ENCODE peak calls at places on chromosomes 4 and X, in seven cellular contexts. One of them, this sample, is unnamed.

GRCh38 chr4:89257376-89257775 is 50.2 kb downstream of the GPRIN3 start:
- DNase-seq in tibial nerve: no peak
- DNase-seq in spleen: no peak
- DNase-seq in upper lobe of left lung: no peak
- DNase-seq in CD8-positive, alpha-beta T cell: no peak
- DNase-seq in A549: no peak
- DNase-seq in mucosa of descending colon: no peak
- DNase-seq in this sample: no peak

GRCh38 chr4:2275546-2276251 is 13.8 kb upstream of the MXD4 start:
- DNase-seq in tibial nerve: no peak
- DNase-seq in spleen: peak
- DNase-seq in upper lobe of left lung: no peak
- DNase-seq in CD8-positive, alpha-beta T cell: no peak
- DNase-seq in A549: no peak
- DNase-seq in mucosa of descending colon: no peak
- DNase-seq in this sample: no peak

GRCh38 chr4:165208741-165209388 is 1.5 kb downstream of the KLHL2 start:
- DNase-seq in tibial nerve: no peak
- DNase-seq in spleen: no peak
- DNase-seq in upper lobe of left lung: no peak
- DNase-seq in CD8-positive, alpha-beta T cell: no peak
- DNase-seq in A549: no peak
- DNase-seq in mucosa of descending colon: no peak
- DNase-seq in this sample: no peak

GRCh38 chr4:42280327-42281095 is 116.8 kb upstream of the SHISA3 start:
- DNase-seq in tibial nerve: no peak
- DNase-seq in spleen: no peak
- DNase-seq in upper lobe of left lung: no peak
- DNase-seq in CD8-positive, alpha-beta T cell: no peak
- DNase-seq in A549: peak
- DNase-seq in mucosa of descending colon: peak
- DNase-seq in this sample: no peak

GRCh38 chr4:151600432-151600831 is 160.4 kb downstream of the GATB start:
- DNase-seq in tibial nerve: no peak
- DNase-seq in spleen: no peak
- DNase-seq in upper lobe of left lung: no peak
- DNase-seq in CD8-positive, alpha-beta T cell: no peak
- DNase-seq in A549: no peak
- DNase-seq in mucosa of descending colon: no peak
- DNase-seq in this sample: no peak

GRCh38 chrX:619812-620493 is 10.6 kb upstream of the SHOX start:
- DNase-seq in tibial nerve: no peak
- DNase-seq in spleen: no peak
- DNase-seq in upper lobe of left lung: no peak
- DNase-seq in CD8-positive, alpha-beta T cell: peak
- DNase-seq in A549: no peak
- DNase-seq in mucosa of descending colon: no peak
- DNase-seq in this sample: no peak

GRCh38 chr4:104490770-104491395 is 3.8 kb downstream of the CXXC4 start:
- DNase-seq in tibial nerve: peak
- DNase-seq in spleen: peak
- DNase-seq in upper lobe of left lung: peak
- DNase-seq in CD8-positive, alpha-beta T cell: peak
- DNase-seq in A549: peak
- DNase-seq in mucosa of descending colon: peak
- DNase-seq in this sample: no peak

GRCh38 chr4:164871673-164872072 is 5.3 kb upstream of the APELA start:
- DNase-seq in tibial nerve: no peak
- DNase-seq in spleen: no peak
- DNase-seq in upper lobe of left lung: no peak
- DNase-seq in CD8-positive, alpha-beta T cell: no peak
- DNase-seq in A549: no peak
- DNase-seq in mucosa of descending colon: no peak
- DNase-seq in this sample: no peak

GRCh38 chr4:91222019-91222418 is 1081.7 kb upstream of the GRID2 start:
- DNase-seq in tibial nerve: no peak
- DNase-seq in spleen: no peak
- DNase-seq in upper lobe of left lung: no peak
- DNase-seq in CD8-positive, alpha-beta T cell: no peak
- DNase-seq in A549: no peak
- DNase-seq in mucosa of descending colon: no peak
- DNase-seq in this sample: no peak

GRCh38 chrX:20029728-20030127 is 38.9 kb upstream of the BCLAF3 start:
- DNase-seq in tibial nerve: no peak
- DNase-seq in spleen: no peak
- DNase-seq in upper lobe of left lung: no peak
- DNase-seq in CD8-positive, alpha-beta T cell: no peak
- DNase-seq in A549: peak
- DNase-seq in mucosa of descending colon: peak
- DNase-seq in this sample: peak

GRCh38 chr4:85825937-85826678 is 351.2 kb downstream of the ARHGAP24 start:
- DNase-seq in tibial nerve: no peak
- DNase-seq in spleen: no peak
- DNase-seq in upper lobe of left lung: peak
- DNase-seq in CD8-positive, alpha-beta T cell: no peak
- DNase-seq in A549: peak
- DNase-seq in mucosa of descending colon: peak
- DNase-seq in this sample: peak

GRCh38 chr4:106365613-106366012 is 3.0 kb downstream of the GIMD1 start:
- DNase-seq in tibial nerve: no peak
- DNase-seq in spleen: no peak
- DNase-seq in upper lobe of left lung: no peak
- DNase-seq in CD8-positive, alpha-beta T cell: no peak
- DNase-seq in A549: peak
- DNase-seq in mucosa of descending colon: no peak
- DNase-seq in this sample: peak

GRCh38 chr4:145808021-145808650 is 128.2 kb downstream of the C4orf51 start:
- DNase-seq in tibial nerve: no peak
- DNase-seq in spleen: no peak
- DNase-seq in upper lobe of left lung: no peak
- DNase-seq in CD8-positive, alpha-beta T cell: no peak
- DNase-seq in A549: peak
- DNase-seq in mucosa of descending colon: no peak
- DNase-seq in this sample: peak

GRCh38 chr4:10589808-10590207 is 94.8 kb downstream of the CLNK start:
- DNase-seq in tibial nerve: no peak
- DNase-seq in spleen: no peak
- DNase-seq in upper lobe of left lung: no peak
- DNase-seq in CD8-positive, alpha-beta T cell: no peak
- DNase-seq in A549: no peak
- DNase-seq in mucosa of descending colon: no peak
- DNase-seq in this sample: no peak

GRCh38 chr4:121208571-121208970 is 44.5 kb upstream of the TNIP3 start:
- DNase-seq in tibial nerve: no peak
- DNase-seq in spleen: no peak
- DNase-seq in upper lobe of left lung: no peak
- DNase-seq in CD8-positive, alpha-beta T cell: no peak
- DNase-seq in A549: no peak
- DNase-seq in mucosa of descending colon: no peak
- DNase-seq in this sample: no peak

GRCh38 chrX:20739038-20739745 is 472.5 kb upstream of the RPS6KA3 start:
- DNase-seq in tibial nerve: no peak
- DNase-seq in spleen: no peak
- DNase-seq in upper lobe of left lung: no peak
- DNase-seq in CD8-positive, alpha-beta T cell: no peak
- DNase-seq in A549: no peak
- DNase-seq in mucosa of descending colon: no peak
- DNase-seq in this sample: no peak

GRCh38 chr4:52998413-52998812 is 136.3 kb downstream of the RASL11B start:
- DNase-seq in tibial nerve: no peak
- DNase-seq in spleen: no peak
- DNase-seq in upper lobe of left lung: no peak
- DNase-seq in CD8-positive, alpha-beta T cell: no peak
- DNase-seq in A549: no peak
- DNase-seq in mucosa of descending colon: no peak
- DNase-seq in this sample: no peak

GRCh38 chr4:107862658-107863057 is 37.9 kb downstream of the SGMS2 start:
- DNase-seq in tibial nerve: no peak
- DNase-seq in spleen: no peak
- DNase-seq in upper lobe of left lung: peak
- DNase-seq in CD8-positive, alpha-beta T cell: no peak
- DNase-seq in A549: peak
- DNase-seq in mucosa of descending colon: peak
- DNase-seq in this sample: peak

GRCh38 chrX:68832516-68833447 is 4.0 kb downstream of the EFNB1 start:
- DNase-seq in tibial nerve: no peak
- DNase-seq in spleen: no peak
- DNase-seq in upper lobe of left lung: peak
- DNase-seq in CD8-positive, alpha-beta T cell: peak
- DNase-seq in A549: no peak
- DNase-seq in mucosa of descending colon: peak
- DNase-seq in this sample: no peak

GRCh38 chr4:185470503-185471195 is 884 bp downstream of the CCDC110 start:
- DNase-seq in tibial nerve: peak
- DNase-seq in spleen: peak
- DNase-seq in upper lobe of left lung: peak
- DNase-seq in CD8-positive, alpha-beta T cell: no peak
- DNase-seq in A549: peak
- DNase-seq in mucosa of descending colon: peak
- DNase-seq in this sample: no peak

GRCh38 chrX:30065226-30065625 is 150.1 kb upstream of the MAGEB2 start:
- DNase-seq in tibial nerve: no peak
- DNase-seq in spleen: no peak
- DNase-seq in upper lobe of left lung: no peak
- DNase-seq in CD8-positive, alpha-beta T cell: no peak
- DNase-seq in A549: no peak
- DNase-seq in mucosa of descending colon: no peak
- DNase-seq in this sample: no peak

DNA sequence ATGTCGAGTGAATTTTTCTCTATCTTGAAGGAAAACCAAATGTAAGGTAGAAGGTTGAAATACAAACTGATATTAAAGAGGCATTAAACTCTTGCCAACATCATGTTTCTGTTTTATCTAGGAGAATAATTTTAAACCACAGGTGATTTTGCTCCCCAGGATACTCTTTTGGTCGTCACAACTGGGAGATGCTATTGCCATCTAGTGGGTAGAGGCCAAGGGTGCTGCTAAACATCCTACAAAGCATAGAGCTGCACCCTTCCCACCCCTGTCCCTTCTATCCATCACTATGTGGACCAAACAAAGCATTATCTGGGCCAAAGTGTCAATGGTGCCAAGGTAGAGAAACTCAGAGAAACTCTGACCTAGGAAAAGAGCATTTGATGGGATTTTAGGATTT is 154.6 kb upstream of the MAGEB2 start:
- DNase-seq in tibial nerve: no peak
- DNase-seq in spleen: no peak
- DNase-seq in upper lobe of left lung: no peak
- DNase-seq in CD8-positive, alpha-beta T cell: no peak
- DNase-seq in A549: peak
- DNase-seq in mucosa of descending colon: no peak
- DNase-seq in this sample: no peak
- TF ChIP-seq CTCF in tibial nerve: no peak
- TF ChIP-seq CTCF in spleen: no peak
- TF ChIP-seq CTCF in upper lobe of left lung: no peak
- TF ChIP-seq CTCF in CD8-positive, alpha-beta T cell: no peak
- TF ChIP-seq CTCF in A549: peak
- TF ChIP-seq CTCF in mucosa of descending colon: no peak
- TF ChIP-seq CTCF in this sample: peak

DNA sequence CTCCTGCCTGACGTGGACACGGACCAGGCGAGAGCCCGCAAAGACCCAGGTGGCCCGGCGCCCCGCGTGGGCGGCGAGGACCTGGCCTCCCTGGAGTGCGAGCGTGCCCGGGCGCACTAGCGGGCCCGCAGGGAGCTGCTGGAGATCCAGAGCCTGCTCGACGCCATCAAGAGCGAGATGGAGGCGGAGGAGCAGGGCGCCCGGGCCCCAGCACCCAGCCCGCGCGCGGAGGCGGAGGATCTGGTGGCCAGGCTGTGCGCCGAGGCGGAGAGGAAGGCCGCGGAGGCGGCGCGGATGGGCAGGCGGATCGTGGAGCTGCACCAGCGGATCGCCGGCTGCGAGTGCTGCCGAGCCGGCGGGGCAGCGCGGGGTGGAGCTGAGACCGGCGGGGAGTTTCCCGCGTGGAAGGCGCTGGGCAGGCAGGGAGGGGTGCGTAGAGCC is 18.2 kb downstream of the MRFAP1 start:
- DNase-seq in tibial nerve: no peak
- DNase-seq in spleen: peak
- DNase-seq in upper lobe of left lung: no peak
- DNase-seq in CD8-positive, alpha-beta T cell: peak
- DNase-seq in A549: no peak
- DNase-seq in mucosa of descending colon: no peak
- DNase-seq in this sample: no peak
- H3K4me3 ChIP-seq in tibial nerve: peak
- H3K4me3 ChIP-seq in spleen: peak
- H3K4me3 ChIP-seq in upper lobe of left lung: peak
- H3K4me3 ChIP-seq in CD8-positive, alpha-beta T cell: peak
- H3K4me3 ChIP-seq in A549: no peak
- H3K4me3 ChIP-seq in mucosa of descending colon: no peak
- H3K4me3 ChIP-seq in this sample: peak

DNA sequence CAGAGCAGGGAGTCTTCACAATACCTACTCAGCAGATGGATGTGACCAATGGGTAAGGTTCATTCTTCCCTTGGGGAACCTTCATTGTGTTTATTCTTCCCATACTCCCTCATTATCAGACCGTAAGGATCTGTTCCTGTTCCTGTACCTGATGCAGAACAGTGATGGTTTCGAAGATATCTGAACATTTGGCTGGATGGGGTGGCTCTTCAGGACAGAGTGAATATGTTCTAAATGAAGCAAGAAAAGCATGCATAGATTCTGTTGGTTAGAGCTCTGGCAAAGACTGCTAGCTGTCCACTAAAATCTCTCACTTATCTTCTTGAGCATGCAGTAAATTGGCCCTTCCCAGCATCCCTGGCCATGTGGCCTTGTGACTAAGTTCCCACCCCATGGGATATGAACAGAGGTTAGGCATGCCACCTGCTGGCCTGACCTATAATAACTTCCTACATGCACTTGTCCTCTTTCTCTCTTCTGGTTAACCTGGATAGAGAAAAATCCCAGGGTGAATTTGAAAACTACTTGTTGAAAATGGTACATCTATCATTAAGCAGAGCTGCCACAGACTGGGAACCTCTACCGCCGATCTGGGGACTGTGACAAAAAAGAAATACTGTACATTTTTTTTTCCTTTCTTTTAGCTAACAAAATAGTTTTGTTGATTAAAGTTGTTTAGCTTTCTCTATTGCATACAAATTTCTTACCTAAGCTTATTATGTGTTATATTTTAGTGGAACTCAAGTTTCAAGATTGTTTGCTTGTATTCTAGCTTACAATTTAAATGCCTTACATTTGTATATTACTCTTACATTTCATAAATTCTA is 60.0 kb upstream of the BANK1 start:
- DNase-seq in tibial nerve: peak
- DNase-seq in spleen: peak
- DNase-seq in upper lobe of left lung: peak
- DNase-seq in CD8-positive, alpha-beta T cell: peak
- DNase-seq in A549: peak
- DNase-seq in mucosa of descending colon: peak
- DNase-seq in this sample: peak
- TF ChIP-seq CTCF in tibial nerve: peak
- TF ChIP-seq CTCF in spleen: peak
- TF ChIP-seq CTCF in upper lobe of left lung: peak
- TF ChIP-seq CTCF in CD8-positive, alpha-beta T cell: peak
- TF ChIP-seq CTCF in A549: peak
- TF ChIP-seq CTCF in mucosa of descending colon: peak
- TF ChIP-seq CTCF in this sample: peak

DNA sequence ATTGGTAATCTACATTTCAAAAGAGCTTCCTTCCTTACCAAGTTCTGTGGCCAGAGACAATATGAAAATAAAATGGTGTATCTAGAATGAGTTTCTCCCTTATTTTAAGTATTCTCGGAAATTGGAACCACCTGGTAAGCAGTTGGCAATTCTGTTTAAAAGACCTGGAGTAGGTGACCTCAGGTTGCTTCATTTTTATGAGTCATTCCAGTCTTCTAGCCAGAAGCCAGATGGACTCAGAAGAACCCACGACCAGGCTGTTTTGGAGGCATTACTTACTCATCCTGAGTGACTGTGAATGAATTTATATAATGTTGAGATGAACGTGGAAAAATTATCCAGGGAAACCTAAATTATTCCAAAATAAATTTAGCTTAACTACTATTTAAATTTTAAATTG is 9.1 kb downstream of the BMPR1B start:
- DNase-seq in tibial nerve: no peak
- DNase-seq in spleen: no peak
- DNase-seq in upper lobe of left lung: no peak
- DNase-seq in CD8-positive, alpha-beta T cell: no peak
- DNase-seq in A549: peak
- DNase-seq in mucosa of descending colon: no peak
- DNase-seq in this sample: no peak
- H3K4me3 ChIP-seq in tibial nerve: no peak
- H3K4me3 ChIP-seq in spleen: no peak
- H3K4me3 ChIP-seq in upper lobe of left lung: no peak
- H3K4me3 ChIP-seq in CD8-positive, alpha-beta T cell: no peak
- H3K4me3 ChIP-seq in A549: peak
- H3K4me3 ChIP-seq in mucosa of descending colon: no peak
- H3K4me3 ChIP-seq in this sample: no peak